ENCODE peak calls at places on chromosomes 16 and 17, in nine cellular contexts. Y, Q, P, O, B, V, I, R and A are unnamed samples.

GRCh38 chr17:49016775-49017463 is 19.7 kb downstream of the IGF2BP1 start:
- DNase-seq in Y (peak; percentile 58), Q (peak; percentile 42), P (peak; percentile 95), O (no peak), B (no peak), V (no peak), I (no peak), R (peak; percentile 76), A (no peak)

GRCh38 chr17:538096-538973 is 176.3 kb downstream of the VPS53 start:
- DNase-seq in Y (no peak), Q (no peak), P (no peak), O (no peak), B (no peak), V (no peak), I (no peak), R (no peak), A (no peak)

GRCh38 chr17:72416054-72416691 is 295.4 kb downstream of the SOX9 start:
- DNase-seq in Y (no peak), Q (no peak), P (no peak), O (no peak), B (no peak), V (no peak), I (peak; percentile 85), R (no peak), A (no peak)

GRCh38 chr17:72362466-72363335 is 241.9 kb downstream of the SOX9 start:
- DNase-seq in Y (no peak), Q (no peak), P (peak; percentile 55), O (no peak), B (no peak), V (no peak), I (no peak), R (no peak), A (no peak)

GRCh38 chr16:64823676-64824075 is 298.2 kb downstream of the CDH11 start:
- DNase-seq in Y (no peak), Q (no peak), P (no peak), O (no peak), B (no peak), V (no peak), I (no peak), R (no peak), A (no peak)

GRCh38 chr16:58099097-58099955 is 29.9 kb downstream of the CFAP20 start:
- DNase-seq in Y (no peak), Q (no peak), P (no peak), O (no peak), B (no peak), V (no peak), I (no peak), R (no peak), A (no peak)

GRCh38 chr17:45430738-45431530 is 1.7 kb downstream of the ARHGAP27 start:
- DNase-seq in Y (peak; percentile 84), Q (peak; percentile 88), P (no peak), O (no peak), B (no peak), V (no peak), I (peak; percentile 74), R (no peak), A (no peak)

GRCh38 chr17:73541111-73541510 is 103.1 kb downstream of the SDK2 start:
- DNase-seq in Y (no peak), Q (no peak), P (no peak), O (no peak), B (no peak), V (no peak), I (no peak), R (no peak), A (no peak)

GRCh38 chr17:49443862-49444261 is 29.2 kb upstream of the PHB1 start:
- DNase-seq in Y (no peak), Q (no peak), P (no peak), O (no peak), B (no peak), V (no peak), I (no peak), R (no peak), A (no peak)

GRCh38 chr17:4900231-4901107 is 1.1 kb downstream of the C17orf107 start:
- DNase-seq in Y (peak; percentile 51), Q (peak; percentile 56), P (no peak), O (no peak), B (no peak), V (no peak), I (no peak), R (no peak), A (no peak)

GRCh38 chr16:57003439-57004386 is 14.4 kb downstream of the NLRC5 start:
- DNase-seq in Y (no peak), Q (no peak), P (no peak), O (no peak), B (no peak), V (no peak), I (no peak), R (no peak), A (peak; percentile 73)

GRCh38 chr16:56425439-56425832 is at the start of gene AMFR:
- DNase-seq in Y (peak; percentile 72), Q (peak; percentile 75), P (peak; percentile 75), O (peak; percentile 73), B (peak; percentile 31), V (no peak), I (no peak), R (peak; percentile 54), A (no peak)

GRCh38 chr17:58242171-58242784 is 3.9 kb downstream of the LPO start:
- DNase-seq in Y (no peak), Q (no peak), P (no peak), O (no peak), B (no peak), V (no peak), I (no peak), R (no peak), A (no peak)

GRCh38 chr17:47253541-47254402 is at the start of gene ITGB3:
- DNase-seq in Y (peak; percentile 74), Q (peak; percentile 79), P (peak; percentile 78), O (peak; percentile 81), B (no peak), V (peak; percentile 56), I (peak; percentile 51), R (peak; percentile 50), A (no peak)

GRCh38 chr17:16980813-16981731 is 9.2 kb upstream of the TNFRSF13B start:
- DNase-seq in Y (no peak), Q (peak; percentile 71), P (no peak), O (no peak), B (no peak), V (no peak), I (no peak), R (no peak), A (peak; percentile 79)

GRCh38 chr17:73650147-73650546 is 5.9 kb upstream of the SDK2 start:
- DNase-seq in Y (no peak), Q (peak; percentile 52), P (no peak), O (no peak), B (no peak), V (no peak), I (no peak), R (no peak), A (no peak)

GRCh38 chr16:10352262-10352661 is 33.6 kb upstream of the ATF7IP2 start:
- DNase-seq in Y (no peak), Q (no peak), P (no peak), O (no peak), B (no peak), V (no peak), I (no peak), R (no peak), A (no peak)

GRCh38 chr16:496097-496886 is 31.2 kb upstream of the CAPN15 start:
- DNase-seq in Y (no peak), Q (no peak), P (no peak), O (no peak), B (no peak), V (no peak), I (no peak), R (no peak), A (no peak)

GRCh38 chr16:2969545-2970521 is 685 bp downstream of the PAQR4 start:
- DNase-seq in Y (peak; percentile 69), Q (peak; percentile 68), P (peak; percentile 73), O (peak; percentile 72), B (no peak), V (peak; percentile 23), I (peak; percentile 31), R (no peak), A (no peak)
- TF ChIP-seq CTCF in Y (no peak), Q (peak; percentile 38), P (peak; percentile 48), O (peak; percentile 35), B (peak; percentile 69), V (peak; percentile 54), I (peak; percentile 25), R (no peak), A (no peak)

DNA sequence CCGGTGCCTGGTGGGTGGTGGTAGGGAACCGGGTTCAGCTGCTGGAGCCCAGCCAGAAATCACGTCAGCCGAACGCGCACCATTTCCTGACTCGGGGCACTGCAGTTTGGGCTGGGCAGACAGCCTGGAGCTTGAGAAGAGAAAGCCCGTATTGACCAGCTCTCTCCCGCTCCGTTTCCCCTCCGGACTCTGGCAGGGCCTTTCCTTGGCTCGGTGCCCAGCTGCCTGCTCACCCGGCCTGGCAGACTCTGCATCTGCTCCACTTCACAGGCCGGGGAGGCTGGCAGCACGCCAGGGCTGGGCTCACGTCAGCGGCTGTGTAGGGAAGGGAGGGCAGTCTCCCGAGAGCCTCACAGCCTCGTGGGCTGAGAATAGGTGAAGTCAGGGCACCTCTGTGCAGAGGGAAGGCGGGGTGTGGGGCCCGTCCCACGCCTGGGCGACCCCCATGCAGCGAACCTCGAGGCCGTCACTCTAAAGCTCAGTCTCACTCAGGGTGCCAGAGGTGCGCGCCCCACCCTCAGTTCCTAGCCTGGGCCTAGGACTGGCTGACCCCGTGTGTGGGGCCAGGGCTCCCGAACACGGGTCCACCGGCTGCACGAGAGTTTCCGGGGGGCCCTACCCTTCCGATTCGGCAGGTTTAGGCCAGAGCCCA is 59.1 kb downstream of the OR1D5 start:
- DNase-seq in Y (peak; percentile 100), Q (peak; percentile 99), P (peak; percentile 98), O (peak; percentile 99), B (no peak), V (peak; percentile 95), I (peak; percentile 96), R (peak; percentile 79), A (peak; percentile 99)
- TF ChIP-seq POLR2A in Y (no peak), Q (no peak), P (no peak), O (no peak), B (no peak), V (no peak), I (no peak), R (no peak), A (no peak)

DNA sequence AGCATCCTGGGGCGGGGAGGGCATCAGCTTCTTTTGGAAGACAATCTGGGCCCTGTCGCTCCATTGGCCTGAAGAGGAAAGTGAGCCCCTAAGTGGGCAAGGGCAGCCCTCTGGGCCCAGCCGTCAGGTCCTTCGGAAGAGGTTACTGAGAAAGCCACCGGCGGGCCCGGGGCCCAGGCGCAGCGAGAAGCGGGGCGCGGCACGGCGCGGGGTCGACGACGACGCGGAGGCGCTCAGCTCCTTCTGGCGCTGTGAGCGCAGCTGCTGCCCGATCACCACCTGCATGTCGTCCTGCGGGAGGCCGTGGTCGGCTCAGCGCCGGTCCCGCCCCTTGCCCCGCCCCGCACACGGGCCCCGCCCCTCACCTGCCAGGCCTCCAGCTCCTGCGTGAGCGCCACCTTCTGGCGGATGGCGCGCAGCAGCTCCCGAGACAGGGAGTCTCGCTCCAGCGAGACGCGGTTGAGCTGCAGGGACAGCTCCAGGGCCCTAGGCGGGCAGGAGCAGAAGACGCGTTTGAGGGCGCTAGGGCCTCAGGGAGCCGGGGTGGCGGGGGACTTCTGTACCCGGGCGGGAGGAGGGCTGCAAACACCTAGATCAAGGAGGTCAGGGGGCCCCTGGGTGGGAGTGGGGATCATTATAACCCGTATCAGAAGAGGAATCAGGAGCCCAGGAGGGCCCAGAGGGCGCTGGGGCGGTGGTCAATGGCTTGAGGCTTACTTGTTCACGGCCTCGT is 4.3 kb downstream of the THOC6 start:
- DNase-seq in Y (peak; percentile 94), Q (peak; percentile 93), P (peak; percentile 79), O (peak; percentile 85), B (peak; percentile 85), V (peak; percentile 49), I (peak; percentile 80), R (peak; percentile 62), A (peak; percentile 59)
- H3K4me3 ChIP-seq in Y (peak overlapping the region; percentile 2), Q (no peak overlapping the region), P (no peak overlapping the region), O (no peak overlapping the region), B (no peak overlapping the region), V (no peak overlapping the region), I (no peak overlapping the region), R (no peak overlapping the region), A (no peak overlapping the region)

GRCh38 chr17:79026345-79027273 is 2.6 kb downstream of the C1QTNF1 start:
- DNase-seq in Y (peak; percentile 24), Q (peak; percentile 56), P (peak; percentile 86), O (peak; percentile 82), B (no peak), V (no peak), I (peak; percentile 80), R (peak; percentile 61), A (peak; percentile 90)
- TF ChIP-seq CTCF in Y (no peak), Q (no peak), P (no peak), O (no peak), B (no peak), V (no peak), I (no peak), R (no peak), A (no peak)